ENCODE peak calls at places on chromosomes 2 and 18, in six cellular contexts. One of them, this sample, is unnamed.

GRCh38 chr2:76256689-76257088 is 546.0 kb upstream of the GCFC2 start:
- DNase-seq in posterior vena cava: no peak
- DNase-seq in NCI-H2081: no peak
- DNase-seq in BJ: no peak
- DNase-seq in AG10803: no peak
- DNase-seq in stimulated activated CD4-positive, alpha-beta T cell treated with anti-CD3 and anti-CD28 coated beads, TNF-alpha, amount 100 ng/mL, for 24 hours: no peak
- DNase-seq in this sample: no peak

GRCh38 chr2:119009110-119009509 is 67.1 kb downstream of the MARCO start:
- DNase-seq in posterior vena cava: no peak
- DNase-seq in NCI-H2081: no peak
- DNase-seq in BJ: no peak
- DNase-seq in AG10803: no peak
- DNase-seq in stimulated activated CD4-positive, alpha-beta T cell treated with anti-CD3 and anti-CD28 coated beads, TNF-alpha, amount 100 ng/mL, for 24 hours: no peak
- DNase-seq in this sample: no peak

GRCh38 chr18:79396431-79397287 is 929 bp downstream of the NFATC1 start:
- DNase-seq in posterior vena cava: peak; percentile 85
- DNase-seq in NCI-H2081: peak; percentile 5
- DNase-seq in BJ: no peak
- DNase-seq in AG10803: peak; percentile 52
- DNase-seq in stimulated activated CD4-positive, alpha-beta T cell treated with anti-CD3 and anti-CD28 coated beads, TNF-alpha, amount 100 ng/mL, for 24 hours: no peak
- DNase-seq in this sample: no peak

GRCh38 chr2:230757476-230757875 is 44.8 kb downstream of the CAB39 start:
- DNase-seq in posterior vena cava: no peak
- DNase-seq in NCI-H2081: no peak
- DNase-seq in BJ: peak; percentile 82
- DNase-seq in AG10803: peak; percentile 88
- DNase-seq in stimulated activated CD4-positive, alpha-beta T cell treated with anti-CD3 and anti-CD28 coated beads, TNF-alpha, amount 100 ng/mL, for 24 hours: no peak
- DNase-seq in this sample: no peak

GRCh38 chr18:61738488-61738887 is 154.3 kb downstream of the RNF152 start:
- DNase-seq in posterior vena cava: no peak
- DNase-seq in NCI-H2081: no peak
- DNase-seq in BJ: no peak
- DNase-seq in AG10803: peak; percentile 62
- DNase-seq in stimulated activated CD4-positive, alpha-beta T cell treated with anti-CD3 and anti-CD28 coated beads, TNF-alpha, amount 100 ng/mL, for 24 hours: no peak
- DNase-seq in this sample: no peak

GRCh38 chr2:66508358-66509071 is 73.6 kb downstream of the MEIS1 start:
- DNase-seq in posterior vena cava: no peak
- DNase-seq in NCI-H2081: peak; percentile 23
- DNase-seq in BJ: no peak
- DNase-seq in AG10803: peak; percentile 66
- DNase-seq in stimulated activated CD4-positive, alpha-beta T cell treated with anti-CD3 and anti-CD28 coated beads, TNF-alpha, amount 100 ng/mL, for 24 hours: no peak
- DNase-seq in this sample: no peak

GRCh38 chr2:133811409-133812125 is 243.3 kb upstream of the NCKAP5 start:
- DNase-seq in posterior vena cava: no peak
- DNase-seq in NCI-H2081: no peak
- DNase-seq in BJ: no peak
- DNase-seq in AG10803: no peak
- DNase-seq in stimulated activated CD4-positive, alpha-beta T cell treated with anti-CD3 and anti-CD28 coated beads, TNF-alpha, amount 100 ng/mL, for 24 hours: no peak
- DNase-seq in this sample: no peak

GRCh38 chr2:127620867-127621266 is 25.1 kb upstream of the GPR17 start:
- DNase-seq in posterior vena cava: peak; percentile 40
- DNase-seq in NCI-H2081: no peak
- DNase-seq in BJ: no peak
- DNase-seq in AG10803: no peak
- DNase-seq in stimulated activated CD4-positive, alpha-beta T cell treated with anti-CD3 and anti-CD28 coated beads, TNF-alpha, amount 100 ng/mL, for 24 hours: no peak
- DNase-seq in this sample: no peak

GRCh38 chr2:75157435-75157834 is 41.9 kb downstream of the TACR1 start:
- DNase-seq in posterior vena cava: no peak
- DNase-seq in NCI-H2081: no peak
- DNase-seq in BJ: no peak
- DNase-seq in AG10803: peak; percentile 9
- DNase-seq in stimulated activated CD4-positive, alpha-beta T cell treated with anti-CD3 and anti-CD28 coated beads, TNF-alpha, amount 100 ng/mL, for 24 hours: no peak
- DNase-seq in this sample: peak; percentile 7

GRCh38 chr2:75920721-75921551 is 210.2 kb upstream of the GCFC2 start:
- DNase-seq in posterior vena cava: no peak
- DNase-seq in NCI-H2081: peak; percentile 73
- DNase-seq in BJ: no peak
- DNase-seq in AG10803: no peak
- DNase-seq in stimulated activated CD4-positive, alpha-beta T cell treated with anti-CD3 and anti-CD28 coated beads, TNF-alpha, amount 100 ng/mL, for 24 hours: no peak
- DNase-seq in this sample: peak; percentile 90

GRCh38 chr18:28855524-28855923 is 678.6 kb upstream of the CDH2 start:
- DNase-seq in posterior vena cava: no peak
- DNase-seq in NCI-H2081: no peak
- DNase-seq in BJ: peak; percentile 11
- DNase-seq in AG10803: peak; percentile 67
- DNase-seq in stimulated activated CD4-positive, alpha-beta T cell treated with anti-CD3 and anti-CD28 coated beads, TNF-alpha, amount 100 ng/mL, for 24 hours: no peak
- DNase-seq in this sample: no peak

GRCh38 chr2:18356676-18357075 is 203.8 kb downstream of the RDH14 start:
- DNase-seq in posterior vena cava: no peak
- DNase-seq in NCI-H2081: no peak
- DNase-seq in BJ: no peak
- DNase-seq in AG10803: peak; percentile 12
- DNase-seq in stimulated activated CD4-positive, alpha-beta T cell treated with anti-CD3 and anti-CD28 coated beads, TNF-alpha, amount 100 ng/mL, for 24 hours: no peak
- DNase-seq in this sample: no peak